ENCODE peak calls at places on chromosomes 1 and 21, in five cellular contexts. One of them, this sample, is unnamed.

GRCh38 chr1:46595127-46595526 is 8.9 kb downstream of the MKNK1 start:
- DNase-seq in stimulated activated CD4-positive, alpha-beta T cell treated with anti-CD3 and anti-CD28 coated beads, Interleukin-15, amount 100 ng/mL, for 1 hour: no peak
- DNase-seq in NCI-H1417: no peak
- DNase-seq in posterior vena cava: peak
- DNase-seq in NCI-H2171: no peak
- DNase-seq in this sample: peak

GRCh38 chr1:238596703-238597102 is 706.0 kb upstream of the ZP4 start:
- DNase-seq in posterior vena cava: no peak
- DNase-seq in NCI-H1417: no peak
- DNase-seq in NCI-H2171: no peak
- DNase-seq in stimulated activated CD4-positive, alpha-beta T cell treated with anti-CD3 and anti-CD28 coated beads, Interleukin-15, amount 100 ng/mL, for 1 hour: no peak
- DNase-seq in this sample: no peak

GRCh38 chr1:2610036-2610720 is 22.6 kb downstream of the MMEL1 start:
- DNase-seq in NCI-H1417: no peak
- DNase-seq in stimulated activated CD4-positive, alpha-beta T cell treated with anti-CD3 and anti-CD28 coated beads, Interleukin-15, amount 100 ng/mL, for 1 hour: no peak
- DNase-seq in NCI-H2171: no peak
- DNase-seq in posterior vena cava: peak
- DNase-seq in this sample: no peak

GRCh38 chr1:5009376-5010065 is 355.1 kb downstream of the AJAP1 start:
- DNase-seq in stimulated activated CD4-positive, alpha-beta T cell treated with anti-CD3 and anti-CD28 coated beads, Interleukin-15, amount 100 ng/mL, for 1 hour: no peak
- DNase-seq in posterior vena cava: no peak
- DNase-seq in NCI-H1417: no peak
- DNase-seq in NCI-H2171: no peak
- DNase-seq in this sample: no peak

GRCh38 chr1:85398391-85399064 is 66.4 kb downstream of the DDAH1 start:
- DNase-seq in stimulated activated CD4-positive, alpha-beta T cell treated with anti-CD3 and anti-CD28 coated beads, Interleukin-15, amount 100 ng/mL, for 1 hour: no peak
- DNase-seq in posterior vena cava: no peak
- DNase-seq in NCI-H1417: no peak
- DNase-seq in NCI-H2171: no peak
- DNase-seq in this sample: no peak

GRCh38 chr1:41240806-41241747 is 1.0 kb downstream of the SCMH1 start:
- DNase-seq in stimulated activated CD4-positive, alpha-beta T cell treated with anti-CD3 and anti-CD28 coated beads, Interleukin-15, amount 100 ng/mL, for 1 hour: peak
- DNase-seq in NCI-H1417: no peak
- DNase-seq in posterior vena cava: peak
- DNase-seq in NCI-H2171: no peak
- DNase-seq in this sample: peak

GRCh38 chr1:240122639-240123604 is 31.2 kb downstream of the FMN2 start:
- DNase-seq in NCI-H1417: peak
- DNase-seq in posterior vena cava: no peak
- DNase-seq in stimulated activated CD4-positive, alpha-beta T cell treated with anti-CD3 and anti-CD28 coated beads, Interleukin-15, amount 100 ng/mL, for 1 hour: no peak
- DNase-seq in NCI-H2171: no peak
- DNase-seq in this sample: no peak

GRCh38 chr1:56644941-56645662 is at the start of gene PRKAA2:
- DNase-seq in NCI-H1417: peak
- DNase-seq in NCI-H2171: peak
- DNase-seq in stimulated activated CD4-positive, alpha-beta T cell treated with anti-CD3 and anti-CD28 coated beads, Interleukin-15, amount 100 ng/mL, for 1 hour: no peak
- DNase-seq in posterior vena cava: peak
- DNase-seq in this sample: peak

GRCh38 chr1:236502579-236502971 is 21.2 kb upstream of the LGALS8 start:
- DNase-seq in stimulated activated CD4-positive, alpha-beta T cell treated with anti-CD3 and anti-CD28 coated beads, Interleukin-15, amount 100 ng/mL, for 1 hour: no peak
- DNase-seq in NCI-H1417: no peak
- DNase-seq in posterior vena cava: no peak
- DNase-seq in NCI-H2171: no peak
- DNase-seq in this sample: no peak

GRCh38 chr1:47579809-47580208 is 142.0 kb downstream of the FOXD2 start:
- DNase-seq in stimulated activated CD4-positive, alpha-beta T cell treated with anti-CD3 and anti-CD28 coated beads, Interleukin-15, amount 100 ng/mL, for 1 hour: no peak
- DNase-seq in NCI-H1417: no peak
- DNase-seq in NCI-H2171: no peak
- DNase-seq in posterior vena cava: peak
- DNase-seq in this sample: no peak

GRCh38 chr1:220551001-220551400 is 23.1 kb downstream of the MARK1 start:
- DNase-seq in NCI-H1417: no peak
- DNase-seq in posterior vena cava: no peak
- DNase-seq in NCI-H2171: no peak
- DNase-seq in stimulated activated CD4-positive, alpha-beta T cell treated with anti-CD3 and anti-CD28 coated beads, Interleukin-15, amount 100 ng/mL, for 1 hour: no peak
- DNase-seq in this sample: no peak

GRCh38 chr1:15167386-15167785 is 13.8 kb downstream of the TMEM51 start:
- DNase-seq in posterior vena cava: peak
- DNase-seq in NCI-H2171: no peak
- DNase-seq in NCI-H1417: no peak
- DNase-seq in stimulated activated CD4-positive, alpha-beta T cell treated with anti-CD3 and anti-CD28 coated beads, Interleukin-15, amount 100 ng/mL, for 1 hour: no peak
- DNase-seq in this sample: no peak

GRCh38 chr1:29805122-29805895 is 569.0 kb downstream of the PTPRU start:
- DNase-seq in posterior vena cava: no peak
- DNase-seq in stimulated activated CD4-positive, alpha-beta T cell treated with anti-CD3 and anti-CD28 coated beads, Interleukin-15, amount 100 ng/mL, for 1 hour: no peak
- DNase-seq in NCI-H1417: no peak
- DNase-seq in NCI-H2171: no peak
- DNase-seq in this sample: no peak

GRCh38 chr21:43574741-43575465 is 84.4 kb downstream of the HSF2BP start:
- DNase-seq in NCI-H2171: no peak
- DNase-seq in NCI-H1417: no peak
- DNase-seq in posterior vena cava: no peak
- DNase-seq in stimulated activated CD4-positive, alpha-beta T cell treated with anti-CD3 and anti-CD28 coated beads, Interleukin-15, amount 100 ng/mL, for 1 hour: no peak
- DNase-seq in this sample: peak

GRCh38 chr1:171420810-171421209 is 64.5 kb upstream of the PRRC2C start:
- DNase-seq in stimulated activated CD4-positive, alpha-beta T cell treated with anti-CD3 and anti-CD28 coated beads, Interleukin-15, amount 100 ng/mL, for 1 hour: no peak
- DNase-seq in NCI-H1417: no peak
- DNase-seq in NCI-H2171: no peak
- DNase-seq in posterior vena cava: no peak
- DNase-seq in this sample: no peak

This sample was measured in heart right ventricle.